ENCODE peak calls at places on chromosome 16, in nine cellular contexts. X is transverse colon; B is naive thymus-derived CD4-positive, alpha-beta T cell; L is left lung; V is CD8-positive, alpha-beta T cell; J is left ventricle myocardium inferior; G is Panc1; F is psoas muscle; U is heart right ventricle. D is an unnamed sample. For H3K4me1, the result is how much of the 10 kb centered on the place peaks cover.

GRCh38 chr16:82584553-82585152 is 42.1 kb upstream of the CDH13 start:
- DNase-seq in X (no peak), V (no peak), G (no peak), L (no peak), F (peak), J (no peak), B (no peak), U (no peak), D (no peak)

GRCh38 chr16:8087597-8088279 is 502.6 kb downstream of the TMEM114 start:
- DNase-seq in F (no peak), X (no peak), L (no peak), G (no peak), J (no peak), B (no peak), V (no peak), U (no peak), D (no peak)

GRCh38 chr16:46620265-46621005 is 744 bp downstream of the SHCBP1 start:
- DNase-seq in U (no peak), B (no peak), J (no peak), G (no peak), L (peak), X (no peak), F (no peak), V (no peak), D (no peak)

GRCh38 chr16:82874251-82874650 is 247.5 kb downstream of the CDH13 start:
- DNase-seq in F (no peak), V (no peak), J (no peak), X (no peak), L (no peak), B (no peak), U (no peak), G (no peak), D (no peak)

GRCh38 chr16:12158428-12158827 is 181.9 kb downstream of the SNX29 start:
- DNase-seq in F (no peak), V (no peak), B (no peak), J (no peak), G (no peak), U (no peak), X (no peak), L (no peak), D (no peak)

GRCh38 chr16:64449511-64449910 is 672.4 kb downstream of the CDH11 start:
- DNase-seq in L (no peak), J (no peak), G (no peak), U (no peak), V (no peak), F (no peak), X (no peak), B (no peak), D (no peak)

GRCh38 chr16:68229431-68230175 is 6.3 kb downstream of the ESRP2 start:
- DNase-seq in J (no peak), U (no peak), G (no peak), X (no peak), L (peak), B (no peak), F (no peak), V (peak), D (no peak)

GRCh38 chr16:64590516-64590915 is 531.3 kb downstream of the CDH11 start:
- DNase-seq in U (no peak), L (no peak), J (no peak), F (no peak), B (no peak), G (no peak), X (no peak), V (no peak), D (no peak)

GRCh38 chr16:67883872-67884261 is 818 bp upstream of the NRN1L start:
- DNase-seq in J (peak), V (peak), B (peak), U (peak), F (peak), X (peak), L (peak), G (no peak), D (peak)

DNA sequence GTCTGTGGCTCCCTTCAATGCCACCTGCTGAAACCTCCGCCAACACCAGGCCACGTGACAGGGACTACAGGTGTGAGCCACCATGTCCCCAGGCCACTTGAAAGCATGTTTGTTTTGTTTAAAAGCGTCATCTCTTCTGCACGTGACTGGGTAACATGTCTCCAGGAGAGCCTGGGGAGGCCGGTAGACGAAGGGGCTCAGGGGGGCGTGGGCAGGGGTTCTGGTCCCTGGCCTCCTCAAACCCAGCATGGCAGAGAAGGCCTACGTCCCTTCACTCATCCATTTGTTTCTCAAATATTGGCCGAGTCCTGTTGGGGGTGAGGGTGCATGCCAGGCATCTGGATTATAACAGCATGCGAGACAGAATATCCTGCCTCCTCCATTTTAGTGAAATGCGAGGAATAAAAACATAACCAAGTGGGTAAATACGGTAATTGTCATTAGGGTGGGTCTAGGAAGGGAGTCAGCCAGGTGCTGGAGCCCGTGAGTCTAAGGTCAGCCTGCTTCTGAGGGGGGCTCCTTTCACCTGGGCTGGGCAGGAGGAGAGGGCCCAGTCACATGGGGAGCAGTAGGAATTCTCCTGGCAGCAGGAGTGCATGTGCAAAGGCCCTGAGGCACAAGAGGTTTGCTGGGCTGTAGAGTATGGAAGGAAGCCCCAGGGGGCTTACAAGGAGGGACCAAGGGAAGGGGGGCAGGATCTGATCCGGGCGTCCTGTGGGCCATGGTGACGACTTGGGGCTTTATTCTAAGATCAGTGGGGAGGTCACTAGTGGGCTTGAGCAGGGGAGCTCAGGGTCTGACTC is 26.8 kb upstream of the CIBAR2 start:
- DNase-seq in X (no peak), U (no peak), B (no peak), V (no peak), L (no peak), G (no peak), J (no peak), F (no peak), D (no peak)
- H3K4me1 ChIP-seq in X (under half), U (under half), B (under half), V (under half), L (under half), G (under half), J (half or more), F (under half), D (under half)

GRCh38 chr16:56635441-56635967 is 3.0 kb upstream of the MT1A start:
- DNase-seq in V (no peak), G (no peak), J (no peak), X (no peak), F (no peak), L (no peak), U (no peak), B (no peak), D (no peak)
- H3K4me3 ChIP-seq in V (peak), G (no peak), J (peak), X (no peak), F (peak), L (peak), U (peak), B (no peak), D (no peak)

GRCh38 chr16:57148481-57148880 is 37.4 kb downstream of the PSME3IP1 start:
- DNase-seq in F (no peak), B (no peak), G (no peak), J (no peak), X (no peak), U (no peak), V (no peak), L (no peak), D (no peak)

GRCh38 chr16:57145046-57145963 is 40.5 kb downstream of the PSME3IP1 start:
- DNase-seq in B (no peak), X (no peak), V (no peak), G (no peak), U (no peak), F (no peak), L (no peak), J (no peak), D (peak)

GRCh38 chr16:57145964-57146647 is 39.7 kb downstream of the PSME3IP1 start:
- DNase-seq in V (no peak), X (no peak), L (no peak), U (no peak), F (no peak), J (no peak), G (no peak), B (no peak), D (no peak)

GRCh38 chr16:57147381-57148191 is 38.3 kb downstream of the PSME3IP1 start:
- DNase-seq in V (no peak), G (no peak), F (no peak), L (no peak), U (no peak), X (no peak), B (no peak), J (no peak), D (no peak)

GRCh38 chr16:57146735-57147134 is 39.1 kb downstream of the PSME3IP1 start:
- DNase-seq in X (no peak), V (no peak), L (no peak), G (no peak), U (no peak), B (no peak), J (no peak), F (no peak), D (no peak)
- H3K4me1 ChIP-seq in X (under half), V (under half), L (half or more), G (under half), U (under half), B (under half), J (half or more), F (under half), D (under half)

GRCh38 chr16:88936913-88937666 is 39.9 kb downstream of the CBFA2T3 start:
- DNase-seq in J (peak), X (no peak), G (no peak), V (no peak), F (no peak), L (no peak), U (peak), B (no peak), D (no peak)
- H3K4me3 ChIP-seq in J (peak), X (no peak), G (no peak), V (no peak), F (peak), L (peak), U (peak), B (no peak), D (no peak)

DNA sequence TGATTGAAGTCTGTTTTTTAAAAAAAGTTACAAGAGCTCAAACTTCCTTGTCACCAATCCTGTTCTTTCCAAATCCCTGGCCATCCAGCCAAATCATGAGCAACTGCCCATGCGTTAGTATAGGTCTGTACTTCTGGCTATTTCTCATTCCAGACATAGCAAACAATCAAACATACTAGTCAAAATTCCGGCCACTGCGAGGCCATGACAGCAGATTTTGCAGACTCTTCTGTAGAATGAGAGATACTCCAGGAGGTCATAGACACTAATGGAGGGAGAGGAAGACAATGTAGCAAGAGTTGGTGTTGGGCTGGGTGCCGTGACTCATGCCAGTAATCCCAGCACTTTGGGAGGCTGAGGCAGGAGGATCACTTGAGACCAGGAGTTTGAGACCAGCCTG is 50.9 kb downstream of the BCL7C start:
- DNase-seq in J (no peak), L (no peak), B (no peak), U (no peak), V (no peak), G (no peak), F (no peak), X (no peak), D (no peak)
- H3K4me1 ChIP-seq in J (under half), L (under half), B (under half), U (under half), V (under half), G (under half), F (under half), X (under half), D (under half)

D was measured in vagina.